ENCODE peak calls at places on chromosomes 11 and 22, in six cellular contexts. I is A549, T is K562, K is ovary, M is HCT116, O is transverse colon. Q is an unnamed sample.

GRCh38 chr22:49230194-49230577 is 597.5 kb downstream of the BRD1 start:
- DNase-seq in T (peak; percentile 12), K (no peak), O (no peak), M (no peak), I (no peak), Q (no peak)

GRCh38 chr11:93225642-93226041 is 27.9 kb upstream of the SLC36A4 start:
- DNase-seq in I (peak; percentile 13), M (peak; percentile 13), O (no peak), K (no peak), T (no peak), Q (no peak)

GRCh38 chr11:32385998-32386397 is 49.3 kb downstream of the WT1 start:
- DNase-seq in O (peak; percentile 24), I (peak; percentile 61), K (no peak), M (peak; percentile 38), T (peak; percentile 56), Q (no peak)

GRCh38 chr11:128506999-128507591 is 80.3 kb downstream of the ETS1 start:
- DNase-seq in K (peak; percentile 68), I (peak; percentile 72), T (no peak), M (no peak), O (peak; percentile 88), Q (peak; percentile 89)

GRCh38 chr11:64074239-64074638 is 38.5 kb downstream of the FLRT1 start:
- DNase-seq in I (no peak), M (no peak), K (no peak), O (no peak), T (peak; percentile 86), Q (no peak)

GRCh38 chr11:2698386-2699184 is 1.2 kb downstream of the KCNQ1OT1 start:
- DNase-seq in K (no peak), T (no peak), I (no peak), O (no peak), M (no peak), Q (no peak)

GRCh38 chr11:125990244-125990643 is 44.4 kb downstream of the VSIG10L2 start:
- DNase-seq in T (no peak), K (no peak), O (no peak), M (no peak), I (no peak), Q (peak; percentile 43)

GRCh38 chr11:1168721-1169161 is 11.0 kb downstream of the MUC5AC start:
- DNase-seq in M (no peak), I (no peak), K (no peak), T (no peak), O (no peak), Q (peak; percentile 68)

GRCh38 chr11:123357990-123358827 is 71.9 kb upstream of the GRAMD1B start:
- DNase-seq in O (peak; percentile 14), T (no peak), K (no peak), M (no peak), I (no peak), Q (no peak)

GRCh38 chr11:2591805-2592204 is 108.0 kb downstream of the KCNQ1OT1 start:
- DNase-seq in T (peak; percentile 4), M (no peak), O (no peak), I (no peak), K (no peak), Q (no peak)

GRCh38 chr11:82682003-82682751 is 51.5 kb downstream of the FAM181B start:
- DNase-seq in O (peak; percentile 16), I (peak; percentile 18), M (peak; percentile 65), K (no peak), T (peak; percentile 45), Q (no peak)

GRCh38 chr11:124538019-124538418 is 5.4 kb downstream of the OR8B12 start:
- DNase-seq in K (no peak), I (no peak), M (no peak), T (peak; percentile 20), O (no peak), Q (no peak)

GRCh38 chr11:19820100-19820499 is 107.5 kb downstream of the NAV2 start:
- DNase-seq in O (no peak), M (no peak), T (no peak), I (no peak), K (no peak), Q (no peak)

GRCh38 chr11:15967966-15968365 is 388.4 kb downstream of the SOX6 start:
- DNase-seq in O (no peak), I (no peak), M (no peak), T (no peak), K (no peak), Q (no peak)

DNA sequence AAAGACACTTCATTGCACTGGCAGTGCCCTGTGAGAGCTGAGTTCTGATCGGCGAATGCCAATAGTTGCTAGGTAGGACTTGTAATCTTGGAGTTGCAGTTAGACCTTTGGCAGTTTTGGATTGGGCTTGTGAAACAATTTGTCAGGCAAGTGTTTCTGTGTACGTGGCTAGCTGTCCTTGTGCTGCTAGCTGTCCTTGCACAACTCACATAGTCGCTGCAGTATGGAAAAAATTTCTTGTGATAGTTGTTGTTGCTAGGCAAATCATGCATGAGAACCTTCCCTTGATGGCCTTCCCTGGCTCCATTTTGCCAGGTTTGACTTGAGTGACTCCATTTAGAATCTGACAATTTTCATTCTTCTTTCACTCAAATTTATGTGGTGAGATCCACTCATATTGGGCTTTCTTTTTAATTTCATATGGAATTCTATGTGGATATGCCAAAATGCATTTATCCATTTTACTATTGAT is 140.7 kb downstream of the APIP start:
- DNase-seq in O (no peak), T (no peak), I (no peak), K (no peak), M (no peak), Q (no peak)
- TF ChIP-seq POLR2A in O (no peak), T (no peak), I (no peak), K (no peak), M (no peak), Q (no peak)

DNA sequence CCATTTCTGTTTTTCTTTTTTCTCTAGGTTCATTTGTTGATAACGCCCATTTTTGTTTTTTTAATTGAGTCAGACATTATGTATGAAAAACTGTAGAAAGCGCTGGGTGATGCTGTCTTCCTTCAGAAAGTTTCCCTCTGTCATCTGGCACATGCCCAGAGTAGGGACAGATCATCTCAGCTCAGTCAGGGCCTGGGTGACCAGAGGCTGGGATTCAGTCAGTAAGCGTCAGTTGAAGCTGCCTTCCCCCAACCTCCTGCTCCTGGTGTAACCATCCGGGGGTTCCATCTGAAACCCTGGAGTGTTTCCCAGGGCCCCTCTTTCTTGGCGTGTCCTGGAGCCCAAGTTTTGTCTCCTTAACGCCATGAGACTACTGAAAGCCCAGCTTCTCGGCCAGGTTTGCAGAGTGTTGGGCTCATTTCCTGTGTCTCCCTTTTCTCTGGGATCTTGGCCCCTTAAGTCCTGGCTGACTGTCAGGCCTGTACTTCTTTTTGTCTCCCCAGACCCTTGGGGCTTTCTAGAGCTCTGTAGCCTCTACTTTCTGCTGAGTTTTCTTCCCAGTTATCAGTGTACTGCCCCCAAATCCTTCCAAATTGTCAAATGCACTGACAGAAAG is 10.7 kb downstream of the PPFIA1 start:
- DNase-seq in T (no peak), O (no peak), M (no peak), K (no peak), I (no peak), Q (no peak)
- TF ChIP-seq CTCF in T (no peak), O (no peak), M (no peak), K (no peak), I (no peak), Q (no peak)

GRCh38 chr22:43152355-43153071 is 1.2 kb downstream of the TSPO start:
- DNase-seq in M (no peak), O (peak; percentile 88), T (no peak), K (peak; percentile 52), I (no peak), Q (peak; percentile 95)
- TF ChIP-seq POLR2A in M (no peak), O (peak; percentile 69), T (no peak), K (no peak), I (no peak), Q (no peak)

GRCh38 chr11:43556269-43556668 is 124.3 kb upstream of the HSD17B12 start:
- DNase-seq in M (no peak), I (no peak), T (no peak), K (no peak), O (no peak), Q (no peak)

GRCh38 chr11:43558556-43559127 is 121.9 kb upstream of the HSD17B12 start:
- DNase-seq in M (no peak), T (no peak), O (no peak), I (no peak), K (no peak), Q (no peak)

GRCh38 chr11:43558056-43558455 is 122.5 kb upstream of the HSD17B12 start:
- DNase-seq in K (no peak), I (no peak), M (no peak), O (no peak), T (no peak), Q (no peak)

GRCh38 chr11:43556892-43557291 is 123.6 kb upstream of the HSD17B12 start:
- DNase-seq in K (no peak), T (no peak), O (no peak), I (no peak), M (no peak), Q (peak; percentile 52)

DNA sequence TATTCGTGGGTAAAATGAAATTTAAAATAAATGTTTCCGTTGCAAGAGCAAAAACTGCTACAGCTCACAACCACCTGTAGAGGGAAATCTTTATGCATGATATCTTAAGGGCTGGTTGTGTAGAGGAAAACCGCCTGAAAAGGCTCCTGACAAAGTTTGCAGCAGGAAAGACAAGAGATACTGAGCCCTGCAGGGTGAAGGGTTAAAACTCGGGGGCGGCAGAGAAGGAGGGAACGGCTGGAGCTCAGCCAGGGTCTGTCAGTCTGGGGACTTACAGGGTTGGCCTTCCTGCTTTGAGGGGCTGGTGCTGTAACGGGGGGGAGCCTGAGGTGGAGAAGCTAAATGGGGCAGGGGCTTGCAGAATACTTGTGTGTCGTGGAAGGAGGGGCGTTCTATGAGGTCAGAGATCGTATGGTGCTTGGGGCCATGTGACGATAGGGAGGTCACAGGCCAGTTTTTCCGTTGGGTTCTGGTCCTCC is 122.9 kb upstream of the HSD17B12 start:
- DNase-seq in M (no peak), I (no peak), K (peak; percentile 52), T (no peak), O (no peak), Q (no peak)
- TF ChIP-seq CTCF in M (no peak), I (no peak), K (peak; percentile 44), T (no peak), O (no peak), Q (no peak)

DNA sequence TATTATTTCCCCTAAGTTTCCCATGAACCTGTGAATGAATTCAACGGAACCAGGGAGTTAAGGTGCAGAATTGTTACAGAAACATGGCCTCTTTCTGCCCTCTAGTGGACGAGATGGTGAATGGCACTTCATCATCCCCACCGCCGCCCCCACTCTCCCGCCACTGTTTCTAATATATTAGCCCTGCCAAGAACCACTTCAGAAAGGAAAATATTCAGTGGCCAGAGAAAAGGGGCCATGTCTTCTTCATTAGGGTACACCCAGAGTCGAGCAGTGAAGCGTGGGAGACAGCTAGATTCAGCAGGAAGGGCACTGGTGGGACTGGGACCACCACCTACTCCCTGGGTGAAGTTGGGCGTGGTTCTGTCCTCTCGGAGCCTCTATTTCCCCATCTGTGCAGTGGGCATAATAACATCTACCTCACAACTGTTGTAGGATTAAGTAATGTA is 46.4 kb upstream of the SYT13 start:
- DNase-seq in I (peak; percentile 64), K (peak; percentile 45), T (peak; percentile 77), M (peak; percentile 29), O (peak; percentile 42), Q (no peak)
- TF ChIP-seq POLR2A in I (no peak), K (no peak), T (no peak), M (no peak), O (no peak), Q (no peak)

Q was measured in lower leg skin.